ENCODE peak calls at places on chromosomes 16 and 17, in four cellular contexts. C is NCI-H774, N is HEK293T, A is SK-MEL-5. O is an unnamed sample.

GRCh38 chr17:73126716-73127473 is 34.4 kb upstream of the SLC39A11 start:
- DNase-seq in A (peak), C (no peak), N (no peak), O (no peak)

GRCh38 chr17:57735707-57736106 is 9.4 kb downstream of the CCDC182 start:
- DNase-seq in C (no peak), N (peak), A (peak), O (no peak)

GRCh38 chr16:77304883-77305282 is 105.7 kb downstream of the SYCE1L start:
- DNase-seq in N (no peak), C (no peak), A (no peak), O (no peak)

GRCh38 chr16:20042848-20043247 is 30.8 kb downstream of the GPR139 start:
- DNase-seq in N (no peak), C (no peak), A (no peak), O (no peak)

GRCh38 chr17:77471984-77472836 is 331.4 kb downstream of the SEC14L1 start:
- DNase-seq in A (peak), C (no peak), N (peak), O (no peak)

GRCh38 chr16:49491736-49492089 is 118.1 kb downstream of the C16orf78 start:
- DNase-seq in A (peak), C (peak), N (peak), O (no peak)

GRCh38 chr17:48429638-48430586 is at the start of gene SKAP1:
- DNase-seq in C (peak), A (no peak), N (no peak), O (peak)

GRCh38 chr17:35846055-35846809 is 22.5 kb downstream of the HEATR9 start:
- DNase-seq in A (no peak), N (no peak), C (no peak), O (no peak)

GRCh38 chr17:33888455-33888854 is 366.6 kb upstream of the CCL2 start:
- DNase-seq in C (no peak), A (no peak), N (no peak), O (no peak)

GRCh38 chr17:7083592-7083991 is 3.5 kb upstream of the CLEC10A start:
- DNase-seq in A (no peak), C (no peak), N (no peak), O (no peak)

GRCh38 chr16:68283346-68283745 is 19.0 kb downstream of the SLC7A6 start:
- DNase-seq in N (no peak), A (no peak), C (no peak), O (no peak)

GRCh38 chr17:752620-753219 is 656 bp upstream of the GEMIN4 start:
- DNase-seq in A (peak), N (peak), C (no peak), O (peak)

GRCh38 chr17:62164712-62165377 is 99.8 kb upstream of the MED13 start:
- DNase-seq in N (no peak), C (no peak), A (no peak), O (no peak)

GRCh38 chr16:84641643-84642358 is 6.5 kb upstream of the KLHL36 start:
- DNase-seq in C (no peak), N (no peak), A (no peak), O (no peak)

GRCh38 chr17:80319999-80320344 is 59.3 kb downstream of the RNF213 start:
- DNase-seq in A (no peak), C (no peak), N (no peak), O (no peak)